ENCODE peak calls at places on chromosomes 3 and 15, in eight cellular contexts. One of them, this sample, is unnamed.

GRCh38 chr15:39736646-39737550 is 45.7 kb downstream of the FSIP1 start:
- DNase-seq in fibroblast of pulmonary artery: no peak
- DNase-seq in MM.1S: no peak
- DNase-seq in bronchial epithelial cell: no peak
- DNase-seq in GM23338: no peak
- DNase-seq in uterus: no peak
- DNase-seq in testis: peak; percentile 19
- DNase-seq in cardiac fibroblast: no peak
- DNase-seq in this sample: no peak

GRCh38 chr3:195909294-195909644 is 918 bp upstream of the TNK2 start:
- DNase-seq in fibroblast of pulmonary artery: no peak
- DNase-seq in MM.1S: no peak
- DNase-seq in bronchial epithelial cell: no peak
- DNase-seq in GM23338: peak; percentile 68
- DNase-seq in uterus: no peak
- DNase-seq in testis: no peak
- DNase-seq in cardiac fibroblast: no peak
- DNase-seq in this sample: no peak

GRCh38 chr15:27681038-27681437 is 418.1 kb downstream of the OCA2 start:
- DNase-seq in fibroblast of pulmonary artery: no peak
- DNase-seq in MM.1S: no peak
- DNase-seq in bronchial epithelial cell: no peak
- DNase-seq in GM23338: no peak
- DNase-seq in uterus: no peak
- DNase-seq in testis: peak; percentile 55
- DNase-seq in cardiac fibroblast: no peak
- DNase-seq in this sample: no peak

GRCh38 chr3:179732661-179733348 is 80.0 kb downstream of the USP13 start:
- DNase-seq in fibroblast of pulmonary artery: no peak
- DNase-seq in MM.1S: no peak
- DNase-seq in bronchial epithelial cell: no peak
- DNase-seq in GM23338: no peak
- DNase-seq in uterus: no peak
- DNase-seq in testis: no peak
- DNase-seq in cardiac fibroblast: no peak
- DNase-seq in this sample: no peak

GRCh38 chr15:92059036-92059970 is 205.8 kb downstream of the SLCO3A1 start:
- DNase-seq in fibroblast of pulmonary artery: no peak
- DNase-seq in MM.1S: no peak
- DNase-seq in bronchial epithelial cell: peak; percentile 60
- DNase-seq in GM23338: no peak
- DNase-seq in uterus: no peak
- DNase-seq in testis: no peak
- DNase-seq in cardiac fibroblast: no peak
- DNase-seq in this sample: no peak

GRCh38 chr15:71151061-71151460 is 35.8 kb downstream of the THSD4 start:
- DNase-seq in fibroblast of pulmonary artery: peak; percentile 32
- DNase-seq in MM.1S: no peak
- DNase-seq in bronchial epithelial cell: peak; percentile 71
- DNase-seq in GM23338: no peak
- DNase-seq in uterus: no peak
- DNase-seq in testis: no peak
- DNase-seq in cardiac fibroblast: peak; percentile 53
- DNase-seq in this sample: peak; percentile 78

GRCh38 chr3:108578064-108578463 is 11.2 kb downstream of the CIP2A start:
- DNase-seq in fibroblast of pulmonary artery: no peak
- DNase-seq in MM.1S: no peak
- DNase-seq in bronchial epithelial cell: no peak
- DNase-seq in GM23338: no peak
- DNase-seq in uterus: no peak
- DNase-seq in testis: no peak
- DNase-seq in cardiac fibroblast: no peak
- DNase-seq in this sample: no peak

GRCh38 chr3:150503402-150504099 is 42.7 kb downstream of the SERP1 start:
- DNase-seq in fibroblast of pulmonary artery: no peak
- DNase-seq in MM.1S: no peak
- DNase-seq in bronchial epithelial cell: no peak
- DNase-seq in GM23338: peak; percentile 44
- DNase-seq in uterus: no peak
- DNase-seq in testis: no peak
- DNase-seq in cardiac fibroblast: no peak
- DNase-seq in this sample: no peak

GRCh38 chr15:60729850-60730458 is 251.0 kb upstream of the ICE2 start:
- DNase-seq in fibroblast of pulmonary artery: no peak
- DNase-seq in MM.1S: peak; percentile 70
- DNase-seq in bronchial epithelial cell: no peak
- DNase-seq in GM23338: no peak
- DNase-seq in uterus: no peak
- DNase-seq in testis: no peak
- DNase-seq in cardiac fibroblast: no peak
- DNase-seq in this sample: no peak

GRCh38 chr15:52331490-52332240 is 36.1 kb upstream of the MYO5C start:
- DNase-seq in fibroblast of pulmonary artery: peak; percentile 70
- DNase-seq in MM.1S: peak; percentile 92
- DNase-seq in bronchial epithelial cell: peak; percentile 73
- DNase-seq in GM23338: peak; percentile 33
- DNase-seq in uterus: no peak
- DNase-seq in testis: no peak
- DNase-seq in cardiac fibroblast: peak; percentile 75
- DNase-seq in this sample: peak; percentile 72
- TF ChIP-seq CTCF in fibroblast of pulmonary artery: peak; percentile 60
- TF ChIP-seq CTCF in MM.1S: peak; percentile 67
- TF ChIP-seq CTCF in bronchial epithelial cell: peak; percentile 56
- TF ChIP-seq CTCF in GM23338: peak; percentile 26
- TF ChIP-seq CTCF in uterus: peak; percentile 5
- TF ChIP-seq CTCF in testis: peak; percentile 12
- TF ChIP-seq CTCF in cardiac fibroblast: peak; percentile 48
- TF ChIP-seq CTCF in this sample: peak; percentile 57

GRCh38 chr3:9136746-9137434 is 112.6 kb downstream of the SRGAP3 start:
- DNase-seq in fibroblast of pulmonary artery: no peak
- DNase-seq in MM.1S: no peak
- DNase-seq in bronchial epithelial cell: no peak
- DNase-seq in GM23338: no peak
- DNase-seq in uterus: no peak
- DNase-seq in testis: no peak
- DNase-seq in cardiac fibroblast: no peak
- DNase-seq in this sample: no peak
- H3K4me3 ChIP-seq in fibroblast of pulmonary artery: no peak overlapping the region
- H3K4me3 ChIP-seq in MM.1S: no peak overlapping the region
- H3K4me3 ChIP-seq in bronchial epithelial cell: no peak overlapping the region
- H3K4me3 ChIP-seq in GM23338: peak overlapping the region; percentile 59
- H3K4me3 ChIP-seq in uterus: no peak overlapping the region
- H3K4me3 ChIP-seq in testis: no peak overlapping the region
- H3K4me3 ChIP-seq in cardiac fibroblast: no peak overlapping the region
- H3K4me3 ChIP-seq in this sample: no peak overlapping the region

GRCh38 chr3:83189634-83190033 is 1428.2 kb upstream of the GBE1 start:
- DNase-seq in fibroblast of pulmonary artery: no peak
- DNase-seq in MM.1S: peak; percentile 36
- DNase-seq in bronchial epithelial cell: no peak
- DNase-seq in GM23338: no peak
- DNase-seq in uterus: no peak
- DNase-seq in testis: no peak
- DNase-seq in cardiac fibroblast: no peak
- DNase-seq in this sample: no peak
- TF ChIP-seq CTCF in fibroblast of pulmonary artery: no peak
- TF ChIP-seq CTCF in MM.1S: no peak
- TF ChIP-seq CTCF in bronchial epithelial cell: no peak
- TF ChIP-seq CTCF in GM23338: no peak
- TF ChIP-seq CTCF in uterus: no peak
- TF ChIP-seq CTCF in testis: no peak
- TF ChIP-seq CTCF in cardiac fibroblast: no peak
- TF ChIP-seq CTCF in this sample: no peak

DNA sequence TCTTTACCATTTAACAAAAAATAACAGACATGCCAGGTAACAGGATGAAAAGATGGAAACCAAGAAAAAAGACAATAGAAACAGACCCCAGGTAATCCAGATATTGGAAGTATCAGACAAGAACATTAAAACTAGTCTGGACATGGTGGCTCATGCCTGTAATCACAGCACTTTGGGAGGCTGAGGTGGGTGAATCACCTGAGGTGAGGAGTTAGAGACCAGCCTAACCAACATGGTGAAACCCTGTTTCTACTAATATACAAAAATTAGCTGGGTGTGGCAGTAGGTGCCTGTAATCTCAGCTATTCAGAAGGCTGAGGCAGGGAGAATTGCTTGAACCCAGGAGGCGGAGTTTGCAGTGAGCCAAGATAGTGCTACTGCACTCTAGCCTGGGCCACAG is 40.6 kb downstream of the ACAD9 start:
- DNase-seq in fibroblast of pulmonary artery: no peak
- DNase-seq in MM.1S: no peak
- DNase-seq in bronchial epithelial cell: peak; percentile 60
- DNase-seq in GM23338: no peak
- DNase-seq in uterus: no peak
- DNase-seq in testis: no peak
- DNase-seq in cardiac fibroblast: no peak
- DNase-seq in this sample: no peak
- H3K4me3 ChIP-seq in fibroblast of pulmonary artery: no peak overlapping the region
- H3K4me3 ChIP-seq in MM.1S: no peak overlapping the region
- H3K4me3 ChIP-seq in bronchial epithelial cell: no peak overlapping the region
- H3K4me3 ChIP-seq in GM23338: no peak overlapping the region
- H3K4me3 ChIP-seq in uterus: no peak overlapping the region
- H3K4me3 ChIP-seq in testis: no peak overlapping the region
- H3K4me3 ChIP-seq in cardiac fibroblast: no peak overlapping the region
- H3K4me3 ChIP-seq in this sample: no peak overlapping the region

GRCh38 chr15:80957976-80958375 is 31.6 kb downstream of the MESD start:
- DNase-seq in fibroblast of pulmonary artery: no peak
- DNase-seq in MM.1S: no peak
- DNase-seq in bronchial epithelial cell: peak; percentile 82
- DNase-seq in GM23338: no peak
- DNase-seq in uterus: no peak
- DNase-seq in testis: no peak
- DNase-seq in cardiac fibroblast: no peak
- DNase-seq in this sample: peak; percentile 52

GRCh38 chr15:80953953-80954778 is 35.5 kb downstream of the MESD start:
- DNase-seq in fibroblast of pulmonary artery: no peak
- DNase-seq in MM.1S: no peak
- DNase-seq in bronchial epithelial cell: no peak
- DNase-seq in GM23338: peak; percentile 72
- DNase-seq in uterus: no peak
- DNase-seq in testis: no peak
- DNase-seq in cardiac fibroblast: no peak
- DNase-seq in this sample: peak; percentile 61

GRCh38 chr15:80953001-80953952 is 36.3 kb downstream of the MESD start:
- DNase-seq in fibroblast of pulmonary artery: no peak
- DNase-seq in MM.1S: no peak
- DNase-seq in bronchial epithelial cell: no peak
- DNase-seq in GM23338: no peak
- DNase-seq in uterus: no peak
- DNase-seq in testis: no peak
- DNase-seq in cardiac fibroblast: no peak
- DNase-seq in this sample: peak; percentile 54

GRCh38 chr15:80958818-80959495 is 30.7 kb downstream of the MESD start:
- DNase-seq in fibroblast of pulmonary artery: no peak
- DNase-seq in MM.1S: no peak
- DNase-seq in bronchial epithelial cell: no peak
- DNase-seq in GM23338: no peak
- DNase-seq in uterus: no peak
- DNase-seq in testis: no peak
- DNase-seq in cardiac fibroblast: no peak
- DNase-seq in this sample: peak; percentile 29

GRCh38 chr15:80957556-80957955 is 32.1 kb downstream of the MESD start:
- DNase-seq in fibroblast of pulmonary artery: no peak
- DNase-seq in MM.1S: no peak
- DNase-seq in bronchial epithelial cell: no peak
- DNase-seq in GM23338: no peak
- DNase-seq in uterus: no peak
- DNase-seq in testis: no peak
- DNase-seq in cardiac fibroblast: no peak
- DNase-seq in this sample: peak; percentile 70
- TF ChIP-seq CTCF in fibroblast of pulmonary artery: no peak
- TF ChIP-seq CTCF in MM.1S: no peak
- TF ChIP-seq CTCF in bronchial epithelial cell: no peak
- TF ChIP-seq CTCF in GM23338: no peak
- TF ChIP-seq CTCF in uterus: no peak
- TF ChIP-seq CTCF in testis: no peak
- TF ChIP-seq CTCF in cardiac fibroblast: no peak
- TF ChIP-seq CTCF in this sample: no peak

DNA sequence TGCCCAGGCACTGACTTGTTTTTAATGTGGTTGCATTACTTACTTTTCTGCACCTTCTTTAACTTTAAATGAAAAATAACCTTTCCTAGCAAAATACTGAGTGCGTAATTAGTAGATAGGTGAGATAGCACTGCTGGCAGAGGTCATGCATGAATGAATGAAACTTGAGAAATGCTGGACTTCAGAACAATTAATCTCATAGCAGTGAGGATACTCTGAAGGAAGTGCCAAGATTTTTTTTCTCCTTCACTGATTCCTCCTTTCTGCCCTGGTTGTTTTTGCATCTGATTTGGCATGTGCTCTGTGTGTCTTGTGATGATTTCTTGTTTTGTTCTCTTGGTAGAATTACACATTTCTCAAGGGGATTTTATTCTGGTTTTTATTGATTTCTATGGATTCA is 378.9 kb downstream of the PTPRG start:
- DNase-seq in fibroblast of pulmonary artery: no peak
- DNase-seq in MM.1S: no peak
- DNase-seq in bronchial epithelial cell: no peak
- DNase-seq in GM23338: no peak
- DNase-seq in uterus: no peak
- DNase-seq in testis: no peak
- DNase-seq in cardiac fibroblast: no peak
- DNase-seq in this sample: no peak
- H3K4me3 ChIP-seq in fibroblast of pulmonary artery: no peak overlapping the region
- H3K4me3 ChIP-seq in MM.1S: no peak overlapping the region
- H3K4me3 ChIP-seq in bronchial epithelial cell: no peak overlapping the region
- H3K4me3 ChIP-seq in GM23338: no peak overlapping the region
- H3K4me3 ChIP-seq in uterus: no peak overlapping the region
- H3K4me3 ChIP-seq in testis: no peak overlapping the region
- H3K4me3 ChIP-seq in cardiac fibroblast: no peak overlapping the region
- H3K4me3 ChIP-seq in this sample: no peak overlapping the region

DNA sequence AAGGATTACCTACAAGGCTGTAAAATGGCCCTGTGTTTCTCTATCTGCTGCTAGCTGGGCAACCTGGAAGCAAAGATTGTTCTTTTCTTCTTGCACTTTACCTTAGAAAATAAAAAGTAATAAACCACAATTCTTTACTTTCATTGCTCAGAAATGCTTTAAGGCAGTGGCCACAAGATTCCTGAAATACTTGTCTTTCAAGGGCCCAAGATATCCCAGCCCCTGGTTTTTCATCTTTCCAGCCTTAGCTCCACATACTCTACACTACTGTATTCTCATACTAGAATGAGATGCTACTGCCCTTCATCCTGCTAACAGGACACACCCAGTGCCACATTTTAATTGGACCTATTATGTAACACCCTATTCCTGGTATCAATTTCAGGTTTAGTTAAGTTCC is 78.9 kb downstream of the GTF2E1 start:
- DNase-seq in fibroblast of pulmonary artery: no peak
- DNase-seq in MM.1S: no peak
- DNase-seq in bronchial epithelial cell: no peak
- DNase-seq in GM23338: no peak
- DNase-seq in uterus: no peak
- DNase-seq in testis: no peak
- DNase-seq in cardiac fibroblast: no peak
- DNase-seq in this sample: no peak
- TF ChIP-seq CTCF in fibroblast of pulmonary artery: no peak
- TF ChIP-seq CTCF in MM.1S: no peak
- TF ChIP-seq CTCF in bronchial epithelial cell: no peak
- TF ChIP-seq CTCF in GM23338: no peak
- TF ChIP-seq CTCF in uterus: no peak
- TF ChIP-seq CTCF in testis: no peak
- TF ChIP-seq CTCF in cardiac fibroblast: no peak
- TF ChIP-seq CTCF in this sample: no peak